ENCODE peak calls at places on chromosomes 4 and X, in seven cellular contexts. X is GM20000; V is NCI-H2107; Q is H9; W is cardiac muscle cell; O is immature natural killer cell; A is stimulated activated CD8-positive, alpha-beta memory T cell treated with anti-CD3 and anti-CD28 coated beads, Interleukin-4, amount 100 ng/mL, for 1 hour. F is an unnamed sample.

GRCh38 chr4:39151120-39151713 is 31.1 kb upstream of the WDR19 start:
- DNase-seq in V (no peak), A (no peak), W (peak), O (no peak), X (no peak), Q (no peak), F (no peak)

GRCh38 chrX:100659431-100660137 is 15.6 kb downstream of the SRPX2 start:
- DNase-seq in O (no peak), W (no peak), Q (no peak), V (no peak), A (no peak), X (no peak), F (no peak)

GRCh38 chr4:136831553-136831952 is 700.7 kb downstream of the PCDH18 start:
- DNase-seq in X (no peak), W (peak), A (no peak), Q (no peak), O (no peak), V (no peak), F (no peak)

GRCh38 chr4:121484633-121485032 is 103.8 kb upstream of the QRFPR start:
- DNase-seq in V (no peak), W (peak), O (no peak), A (no peak), X (peak), Q (peak), F (no peak)

GRCh38 chr4:137408527-137409177 is 123.6 kb downstream of the PCDH18 start:
- DNase-seq in Q (no peak), V (no peak), A (no peak), X (no peak), W (no peak), O (no peak), F (no peak)

GRCh38 chr4:173194175-173194574 is 25.6 kb downstream of the GALNT7 start:
- DNase-seq in W (no peak), O (no peak), X (no peak), A (no peak), Q (no peak), V (no peak), F (no peak)

GRCh38 chrX:120015145-120016067 is 62.1 kb downstream of the RHOXF2B start:
- DNase-seq in W (peak), O (peak), Q (peak), V (no peak), X (no peak), A (no peak), F (peak)

GRCh38 chr4:124636793-124637192 is 75.7 kb downstream of the ANKRD50 start:
- DNase-seq in O (no peak), V (no peak), Q (peak), A (no peak), W (no peak), X (no peak), F (peak)

GRCh38 chr4:124111922-124112321 is 600.6 kb downstream of the ANKRD50 start:
- DNase-seq in V (peak), O (no peak), W (peak), X (peak), A (no peak), Q (peak), F (peak)

GRCh38 chr4:16758816-16759215 is 139.6 kb downstream of the LDB2 start:
- DNase-seq in X (no peak), A (no peak), V (no peak), O (no peak), Q (no peak), W (no peak), F (no peak)

GRCh38 chrX:154797006-154797405 is 8.3 kb downstream of the MPP1 start:
- DNase-seq in X (no peak), W (peak), A (no peak), Q (no peak), V (no peak), O (no peak), F (no peak)

GRCh38 chr4:173793937-173794510 is 264.0 kb upstream of the HAND2 start:
- DNase-seq in O (no peak), V (no peak), X (no peak), A (no peak), W (no peak), Q (no peak), F (no peak)

GRCh38 chrX:29299689-29300088 is 712.4 kb downstream of the IL1RAPL1 start:
- DNase-seq in V (no peak), Q (no peak), W (no peak), X (no peak), O (no peak), A (no peak), F (no peak)

GRCh38 chr4:174198396-174199179 is 84.9 kb downstream of the FBXO8 start:
- DNase-seq in W (peak), O (no peak), V (no peak), Q (no peak), X (no peak), A (no peak), F (no peak)

GRCh38 chr4:73068496-73069337 is 799 bp downstream of the COX18 start:
- DNase-seq in O (peak), W (peak), Q (no peak), X (no peak), V (peak), A (no peak), F (peak)

GRCh38 chr4:814312-814850 is 11.5 kb downstream of the CPLX1 start:
- DNase-seq in W (no peak), A (no peak), X (no peak), V (no peak), Q (no peak), O (no peak), F (no peak)

GRCh38 chrX:137999542-137999941 is 433.6 kb downstream of the ZIC3 start:
- DNase-seq in X (no peak), V (no peak), O (no peak), A (no peak), Q (no peak), W (no peak), F (no peak)

GRCh38 chr4:2862528-2862927 is 18.9 kb downstream of the ADD1 start:
- DNase-seq in Q (peak), X (no peak), W (no peak), A (no peak), O (no peak), V (no peak), F (no peak)

GRCh38 chr4:33160126-33160525 is 2440.0 kb downstream of the PCDH7 start:
- DNase-seq in Q (no peak), A (no peak), W (peak), O (no peak), V (no peak), X (no peak), F (no peak)

GRCh38 chr4:16196482-16197393 is 29.5 kb downstream of the TAPT1 start:
- DNase-seq in V (peak), A (no peak), Q (no peak), W (peak), X (no peak), O (no peak), F (no peak)

GRCh38 chr4:111639876-111640275 is 505.4 kb upstream of the FAM241A start:
- DNase-seq in A (no peak), V (no peak), Q (no peak), W (peak), O (no peak), X (no peak), F (no peak)

GRCh38 chrX:46279925-46280313 is 265.3 kb downstream of the ZNF674 start:
- DNase-seq in X (no peak), Q (no peak), W (peak), A (no peak), V (no peak), O (no peak), F (no peak)

GRCh38 chr4:138475116-138475515 is 233.0 kb upstream of the SLC7A11 start:
- DNase-seq in W (no peak), O (no peak), X (no peak), V (no peak), A (no peak), Q (no peak), F (no peak)

GRCh38 chrX:2710041-2710471 is 19.0 kb downstream of the CD99 start:
- DNase-seq in V (no peak), Q (no peak), A (no peak), X (no peak), O (no peak), W (peak), F (no peak)

GRCh38 chr4:137124278-137124932 is 407.9 kb downstream of the PCDH18 start:
- DNase-seq in V (peak), W (peak), X (peak), A (no peak), O (no peak), Q (no peak), F (peak)

GRCh38 chrX:140346711-140347110 is 158.2 kb downstream of the SOX3 start:
- DNase-seq in O (no peak), V (no peak), X (no peak), Q (no peak), A (no peak), W (no peak), F (peak)

GRCh38 chr4:120769227-120769626 is 153.3 kb downstream of the PRDM5 start:
- DNase-seq in Q (no peak), A (no peak), X (no peak), O (no peak), W (peak), V (no peak), F (no peak)

GRCh38 chr4:120009731-120010130 is 56.9 kb downstream of the MAD2L1 start:
- DNase-seq in W (peak), V (no peak), X (no peak), O (no peak), Q (no peak), A (no peak), F (no peak)

GRCh38 chrX:9747644-9748043 is 18.0 kb downstream of the GPR143 start:
- DNase-seq in X (no peak), A (no peak), W (no peak), V (no peak), Q (no peak), O (no peak), F (no peak)

GRCh38 chr4:21768349-21769310 is 179.9 kb downstream of the KCNIP4 start:
- DNase-seq in Q (no peak), W (peak), A (no peak), X (peak), O (peak), V (no peak), F (peak)

GRCh38 chrX:129653181-129653984 is 1.4 kb downstream of the APLN start:
- DNase-seq in X (no peak), W (no peak), O (no peak), A (no peak), V (no peak), Q (peak), F (no peak)

GRCh38 chr4:140186651-140187315 is 32.8 kb upstream of the MAML3 start:
- DNase-seq in W (peak), X (no peak), V (peak), O (no peak), Q (no peak), A (no peak), F (no peak)

GRCh38 chr4:10006236-10006603 is 15.1 kb downstream of the SLC2A9 start:
- DNase-seq in Q (no peak), V (peak), A (no peak), X (no peak), O (no peak), W (peak), F (no peak)

GRCh38 chrX:63747331-63747730 is 37.7 kb downstream of the ARHGEF9 start:
- DNase-seq in Q (no peak), X (no peak), A (no peak), W (peak), V (no peak), O (no peak), F (no peak)

GRCh38 chr4:3013839-3014350 is 50.5 kb downstream of the GRK4 start:
- DNase-seq in X (peak), V (no peak), A (no peak), W (no peak), O (no peak), Q (no peak), F (no peak)

GRCh38 chr4:128468485-128468989 is 180.9 kb upstream of the PGRMC2 start:
- DNase-seq in W (peak), X (no peak), O (no peak), A (no peak), Q (no peak), V (no peak), F (no peak)